ENCODE peak calls at places on chromosome X, in six cellular contexts. K, E, L, P, V and Q are unnamed samples.

GRCh38 chrX:101219840-101220191 is 230 bp downstream of the DRP2 start:
- DNase-seq in K (no peak), E (peak), L (peak), P (peak), V (peak), Q (no peak)

GRCh38 chrX:39704590-39704989 is 393.2 kb downstream of the BCOR start:
- DNase-seq in K (no peak), E (no peak), L (no peak), P (no peak), V (no peak), Q (no peak)

GRCh38 chrX:63434665-63435064 is 83.5 kb upstream of the SPIN4 start:
- DNase-seq in K (no peak), E (no peak), L (peak), P (no peak), V (peak), Q (no peak)

GRCh38 chrX:70455366-70456202 is 10.9 kb downstream of the DLG3 start:
- DNase-seq in K (peak), E (no peak), L (no peak), P (no peak), V (no peak), Q (no peak)

GRCh38 chrX:49137492-49137891 is 14.0 kb upstream of the GPKOW start:
- DNase-seq in K (no peak), E (no peak), L (no peak), P (no peak), V (no peak), Q (no peak)

GRCh38 chrX:103615781-103616180 is 8.0 kb downstream of the TCEAL3 start:
- DNase-seq in K (no peak), E (peak), L (no peak), P (no peak), V (no peak), Q (no peak)

GRCh38 chrX:135391734-135392133 is 30.0 kb upstream of the SMIM10L2A start:
- DNase-seq in K (peak), E (no peak), L (no peak), P (no peak), V (no peak), Q (no peak)

GRCh38 chrX:112642349-112642748 is 37.4 kb downstream of the LHFPL1 start:
- DNase-seq in K (peak), E (peak), L (peak), P (peak), V (peak), Q (no peak)

GRCh38 chrX:115573172-115573571 is 12.2 kb downstream of the PLS3 start:
- DNase-seq in K (no peak), E (no peak), L (peak), P (no peak), V (no peak), Q (no peak)

GRCh38 chrX:72624194-72624593 is 51.6 kb upstream of the HDAC8 start:
- DNase-seq in K (no peak), E (no peak), L (no peak), P (no peak), V (no peak), Q (no peak)

GRCh38 chrX:109840585-109840984 is 107.5 kb upstream of the ACSL4 start:
- DNase-seq in K (no peak), E (peak), L (peak), P (peak), V (peak), Q (no peak)

GRCh38 chrX:135516376-135516775 is 4.1 kb upstream of the INTS6L start:
- DNase-seq in K (no peak), E (no peak), L (no peak), P (no peak), V (no peak), Q (no peak)

GRCh38 chrX:138775501-138775900 is 64.0 kb upstream of the FGF13 start:
- DNase-seq in K (no peak), E (peak), L (peak), P (no peak), V (peak), Q (no peak)

GRCh38 chrX:11786862-11787261 is 28.8 kb downstream of the MSL3 start:
- DNase-seq in K (no peak), E (no peak), L (no peak), P (no peak), V (no peak), Q (no peak)

GRCh38 chrX:154541896-154542722 is 4.5 kb downstream of the G6PD start:
- DNase-seq in K (peak), E (peak), L (peak), P (peak), V (peak), Q (peak)

GRCh38 chrX:10109695-10110094 is 47.1 kb upstream of the CLCN4 start:
- DNase-seq in K (no peak), E (no peak), L (no peak), P (peak), V (no peak), Q (no peak)

GRCh38 chrX:123504047-123504446 is 228.8 kb downstream of the THOC2 start:
- DNase-seq in K (no peak), E (no peak), L (no peak), P (no peak), V (peak), Q (no peak)

GRCh38 chrX:120736989-120737388 is 107.1 kb upstream of the C1GALT1C1 start:
- DNase-seq in K (no peak), E (peak), L (peak), P (no peak), V (peak), Q (no peak)

GRCh38 chrX:88424071-88424470 is 323.0 kb upstream of the CPXCR1 start:
- DNase-seq in K (no peak), E (no peak), L (no peak), P (no peak), V (no peak), Q (no peak)

GRCh38 chrX:9231491-9231890 is 197.6 kb upstream of the FAM9B start:
- DNase-seq in K (no peak), E (peak), L (no peak), P (no peak), V (peak), Q (no peak)

GRCh38 chrX:13084611-13085010 is 40.2 kb upstream of the FAM9C start:
- DNase-seq in K (no peak), E (no peak), L (no peak), P (no peak), V (no peak), Q (no peak)
- TF ChIP-seq CTCF in K (no peak), E (no peak), L (no peak), P (no peak), V (no peak), Q (no peak)

GRCh38 chrX:69117876-69118526 is 47.3 kb downstream of the PJA1 start:
- DNase-seq in K (no peak), E (no peak), L (no peak), P (no peak), V (no peak), Q (no peak)

GRCh38 chrX:69116077-69116476 is 49.2 kb downstream of the PJA1 start:
- DNase-seq in K (no peak), E (no peak), L (no peak), P (no peak), V (no peak), Q (no peak)

GRCh38 chrX:69120476-69120875 is 44.8 kb downstream of the PJA1 start:
- DNase-seq in K (no peak), E (no peak), L (no peak), P (no peak), V (no peak), Q (no peak)

GRCh38 chrX:69121321-69122000 is 43.8 kb downstream of the PJA1 start:
- DNase-seq in K (no peak), E (no peak), L (no peak), P (no peak), V (no peak), Q (no peak)

GRCh38 chrX:69119122-69119521 is 46.1 kb downstream of the PJA1 start:
- DNase-seq in K (no peak), E (no peak), L (no peak), P (no peak), V (no peak), Q (no peak)
- TF ChIP-seq CTCF in K (no peak), E (no peak), L (no peak), P (no peak), V (no peak), Q (no peak)

GRCh38 chrX:38260231-38260630 is 39.6 kb upstream of the SRPX start:
- DNase-seq in K (no peak), E (peak), L (no peak), P (no peak), V (no peak), Q (no peak)
- TF ChIP-seq CTCF in K (no peak), E (peak), L (peak), P (no peak), V (peak), Q (peak)

GRCh38 chrX:131675596-131676194 is 131.8 kb downstream of the OR13H1 start:
- DNase-seq in K (no peak), E (peak), L (peak), P (no peak), V (no peak), Q (no peak)
- TF ChIP-seq CTCF in K (peak), E (peak), L (peak), P (no peak), V (peak), Q (peak)

DNA sequence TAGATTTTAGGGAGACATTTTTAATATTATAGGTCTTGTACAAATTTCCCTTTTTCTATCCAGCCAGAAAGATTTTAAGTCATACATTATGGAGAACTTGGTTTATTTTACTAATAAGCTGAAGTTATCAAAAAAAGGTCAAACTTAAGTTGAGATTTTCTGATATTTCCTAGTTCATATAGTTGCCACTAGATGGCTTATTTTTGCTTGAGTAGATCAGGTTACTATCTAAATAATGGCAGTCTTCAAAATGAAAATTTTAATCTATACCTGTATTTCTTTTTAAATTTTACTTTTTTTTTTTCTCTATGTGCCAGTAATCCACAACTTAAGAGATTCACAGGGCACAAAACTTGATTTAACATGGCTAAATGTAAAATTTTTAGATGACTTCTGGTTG is 52.3 kb downstream of the USP9X start:
- DNase-seq in K (no peak), E (no peak), L (peak), P (no peak), V (no peak), Q (no peak)
- TF ChIP-seq CTCF in K (peak), E (peak), L (peak), P (no peak), V (peak), Q (peak)

GRCh38 chrX:15564981-15565579 is 35.7 kb downstream of the ACE2 start:
- DNase-seq in K (peak), E (peak), L (peak), P (peak), V (peak), Q (peak)
- TF ChIP-seq CTCF in K (peak), E (peak), L (peak), P (peak), V (peak), Q (peak)